ENCODE peak calls at places on chromosomes 16 and 17, in four cellular contexts. Y is kidney glomerular epithelial cell; R is HTR-8/SVneo; X is CD4-positive, alpha-beta T cell. D is an unnamed sample.

GRCh38 chr17:78284146-78284545 is 52.7 kb downstream of the TMEM235 start:
- DNase-seq in Y (no peak), R (no peak), X (no peak), D (no peak)

GRCh38 chr17:81336296-81336929 is 41.3 kb upstream of the SLC38A10 start:
- DNase-seq in Y (no peak), R (no peak), X (no peak), D (no peak)

GRCh38 chr17:14203392-14203791 is 33.3 kb downstream of the CDRT15 start:
- DNase-seq in X (peak), R (no peak), Y (no peak), D (no peak)

GRCh38 chr16:31129568-31130335 is 5.8 kb downstream of the PRSS8 start:
- DNase-seq in X (no peak), R (no peak), Y (no peak), D (no peak)

GRCh38 chr16:52873997-52874500 is 178.6 kb downstream of the CHD9NB start:
- DNase-seq in R (no peak), Y (no peak), X (no peak), D (no peak)

GRCh38 chr16:14658063-14658462 is 25.3 kb downstream of the BFAR start:
- DNase-seq in Y (no peak), R (no peak), X (no peak), D (no peak)

GRCh38 chr16:70512456-70512855 is 10.9 kb downstream of the COG4 start:
- DNase-seq in Y (no peak), R (no peak), X (no peak), D (no peak)

GRCh38 chr17:31674305-31674704 is 184.7 kb downstream of the COPRS start:
- DNase-seq in X (no peak), R (peak), Y (no peak), D (peak)

GRCh38 chr16:14405611-14406537 is 224.2 kb downstream of the PARN start:
- DNase-seq in X (no peak), R (no peak), Y (no peak), D (no peak)

GRCh38 chr17:60759756-60760155 is 82.1 kb downstream of the BCAS3 start:
- DNase-seq in X (no peak), R (no peak), Y (no peak), D (no peak)

GRCh38 chr17:62703776-62704380 is 76.4 kb downstream of the MRC2 start:
- DNase-seq in Y (peak), X (peak), R (peak), D (peak)

GRCh38 chr17:41684050-41684449 is 4.6 kb upstream of the EIF1 start:
- DNase-seq in R (no peak), X (no peak), Y (no peak), D (peak)

GRCh38 chr17:491086-492014 is 138.7 kb upstream of the RPH3AL start:
- DNase-seq in X (peak), R (peak), Y (no peak), D (no peak)

GRCh38 chr16:69555867-69556266 is 9.9 kb upstream of the NFAT5 start:
- DNase-seq in X (no peak), Y (no peak), R (no peak), D (no peak)

GRCh38 chr17:75096082-75096625 is 8.4 kb downstream of the SLC16A5 start:
- DNase-seq in Y (peak), X (no peak), R (peak), D (peak)

GRCh38 chr17:76369804-76370203 is 14.6 kb upstream of the SPHK1 start:
- DNase-seq in R (no peak), X (no peak), Y (no peak), D (no peak)

GRCh38 chr17:62126292-62126691 is 61.2 kb upstream of the MED13 start:
- DNase-seq in Y (no peak), X (no peak), R (no peak), D (no peak)

GRCh38 chr16:75379911-75380847 is 53.1 kb downstream of the CFDP1 start:
- DNase-seq in X (peak), Y (no peak), R (no peak), D (no peak)

GRCh38 chr17:4658478-4659305 is 17.2 kb upstream of the ALOX15 start:
- DNase-seq in X (no peak), R (peak), Y (peak), D (no peak)

GRCh38 chr16:85819245-85819644 is 19.8 kb downstream of the COX4I1 start:
- DNase-seq in R (peak), X (peak), Y (peak), D (peak)

GRCh38 chr16:56814537-56815432 is 50.2 kb upstream of the SLC12A3 start:
- DNase-seq in Y (peak), X (no peak), R (peak), D (peak)

GRCh38 chr17:21012736-21013135 is 30.1 kb downstream of the USP22 start:
- DNase-seq in R (no peak), Y (no peak), X (no peak), D (no peak)

GRCh38 chr17:48563385-48563838 is 14.7 kb downstream of the HOXB4 start:
- DNase-seq in X (no peak), Y (no peak), R (no peak), D (no peak)

D was measured in H4.